ENCODE peak calls at places on chromosomes 1 and 21, in six cellular contexts. One of them, this sample, is unnamed.
A peak's percentile ranks its signal among the peaks of the same experiment; 100 is the strongest.

GRCh38 chr1:179926494-179927205 is 28.0 kb upstream of the CEP350 start:
- DNase-seq in ovary: no peak
- DNase-seq in uterus: no peak
- DNase-seq in right atrium auricular region: no peak
- DNase-seq in heart left ventricle: no peak
- DNase-seq in IMR-90: peak; percentile 81
- DNase-seq in this sample: no peak

GRCh38 chr1:29540801-29541357 is 304.6 kb downstream of the PTPRU start:
- DNase-seq in IMR-90: no peak
- DNase-seq in heart left ventricle: no peak
- DNase-seq in uterus: no peak
- DNase-seq in ovary: no peak
- DNase-seq in right atrium auricular region: no peak
- DNase-seq in this sample: no peak

GRCh38 chr1:92478393-92478792 is 8.3 kb downstream of the GFI1 start:
- DNase-seq in IMR-90: peak; percentile 25
- DNase-seq in right atrium auricular region: no peak
- DNase-seq in heart left ventricle: no peak
- DNase-seq in ovary: no peak
- DNase-seq in uterus: no peak
- DNase-seq in this sample: no peak

GRCh38 chr21:42120056-42120903 is 49.2 kb downstream of the UMODL1 start:
- DNase-seq in ovary: no peak
- DNase-seq in uterus: no peak
- DNase-seq in heart left ventricle: no peak
- DNase-seq in IMR-90: no peak
- DNase-seq in right atrium auricular region: no peak
- DNase-seq in this sample: no peak

GRCh38 chr1:224065455-224065854 is 48.5 kb upstream of the FBXO28 start:
- DNase-seq in ovary: no peak
- DNase-seq in heart left ventricle: no peak
- DNase-seq in uterus: no peak
- DNase-seq in IMR-90: peak; percentile 79
- DNase-seq in right atrium auricular region: no peak
- DNase-seq in this sample: no peak

GRCh38 chr1:91234181-91234580 is 170.5 kb downstream of the HFM1 start:
- DNase-seq in right atrium auricular region: no peak
- DNase-seq in ovary: no peak
- DNase-seq in IMR-90: no peak
- DNase-seq in uterus: no peak
- DNase-seq in heart left ventricle: no peak
- DNase-seq in this sample: no peak

GRCh38 chr1:201275266-201275666 is 8.0 kb upstream of the PKP1 start:
- DNase-seq in right atrium auricular region: peak; percentile 67
- DNase-seq in ovary: no peak
- DNase-seq in uterus: no peak
- DNase-seq in IMR-90: peak; percentile 43
- DNase-seq in heart left ventricle: peak; percentile 89
- DNase-seq in this sample: peak; percentile 76

GRCh38 chr1:935751-936231 is 12.1 kb downstream of the SAMD11 start:
- DNase-seq in uterus: no peak
- DNase-seq in right atrium auricular region: no peak
- DNase-seq in ovary: no peak
- DNase-seq in IMR-90: no peak
- DNase-seq in heart left ventricle: peak; percentile 56
- DNase-seq in this sample: no peak

GRCh38 chr1:225835752-225836151 is 25.8 kb downstream of the EPHX1 start:
- DNase-seq in ovary: peak; percentile 88
- DNase-seq in heart left ventricle: peak; percentile 81
- DNase-seq in right atrium auricular region: peak; percentile 76
- DNase-seq in uterus: peak; percentile 74
- DNase-seq in IMR-90: peak; percentile 17
- DNase-seq in this sample: peak; percentile 64

GRCh38 chr1:87795615-87796337 is 467.1 kb downstream of the LMO4 start:
- DNase-seq in right atrium auricular region: no peak
- DNase-seq in heart left ventricle: no peak
- DNase-seq in IMR-90: peak; percentile 15
- DNase-seq in ovary: no peak
- DNase-seq in uterus: no peak
- DNase-seq in this sample: no peak

GRCh38 chr1:23013657-23014056 is 2.0 kb downstream of the TEX46 start:
- DNase-seq in right atrium auricular region: no peak
- DNase-seq in ovary: no peak
- DNase-seq in uterus: no peak
- DNase-seq in IMR-90: no peak
- DNase-seq in heart left ventricle: no peak
- DNase-seq in this sample: no peak

GRCh38 chr1:228085287-228085926 is 2.9 kb downstream of the ARF1 start:
- DNase-seq in heart left ventricle: peak; percentile 51
- DNase-seq in right atrium auricular region: no peak
- DNase-seq in IMR-90: peak; percentile 84
- DNase-seq in ovary: no peak
- DNase-seq in uterus: no peak
- DNase-seq in this sample: peak; percentile 19

DNA sequence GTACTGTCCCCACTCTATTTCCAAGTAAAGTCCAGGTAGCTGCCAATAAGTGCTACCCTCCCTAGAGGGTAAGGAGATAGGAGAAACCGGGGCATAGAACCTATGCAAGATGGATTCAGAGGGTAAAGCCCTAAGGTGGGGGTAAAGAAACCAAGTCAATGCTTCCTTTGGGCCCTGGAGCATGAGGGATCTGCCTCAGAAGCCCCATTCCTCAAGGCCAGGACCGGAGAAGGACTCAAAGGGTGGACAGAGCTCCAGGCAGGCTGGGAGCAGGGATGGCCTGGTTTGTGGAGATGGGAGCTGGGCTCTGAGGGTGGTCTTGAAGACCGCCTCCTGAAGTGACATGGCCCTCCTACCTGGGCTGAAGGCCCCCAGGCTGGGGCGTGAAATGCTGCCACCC is 3.9 kb downstream of the EPHA2 start:
- DNase-seq in IMR-90: no peak
- DNase-seq in uterus: no peak
- DNase-seq in ovary: no peak
- DNase-seq in right atrium auricular region: no peak
- DNase-seq in heart left ventricle: no peak
- DNase-seq in this sample: no peak
- H3K4me1 ChIP-seq in IMR-90: peaks cover 42% of the 10 kb centered on the region
- H3K4me1 ChIP-seq in uterus: peaks cover 11% of the 10 kb centered on the region
- H3K4me1 ChIP-seq in ovary: peaks cover 11% of the 10 kb centered on the region
- H3K4me1 ChIP-seq in right atrium auricular region: no peaks in the 10 kb centered on the region
- H3K4me1 ChIP-seq in heart left ventricle: peaks cover 56% of the 10 kb centered on the region
- H3K4me1 ChIP-seq in this sample: peaks cover 25% of the 10 kb centered on the region

GRCh38 chr1:43024905-43025304 is 66.2 kb upstream of the SLC2A1 start:
- DNase-seq in right atrium auricular region: no peak
- DNase-seq in uterus: no peak
- DNase-seq in IMR-90: no peak
- DNase-seq in ovary: no peak
- DNase-seq in heart left ventricle: no peak
- DNase-seq in this sample: no peak

GRCh38 chr1:43031316-43032203 is 72.9 kb upstream of the SLC2A1 start:
- DNase-seq in right atrium auricular region: no peak
- DNase-seq in uterus: no peak
- DNase-seq in ovary: no peak
- DNase-seq in IMR-90: no peak
- DNase-seq in heart left ventricle: no peak
- DNase-seq in this sample: no peak

GRCh38 chr1:43027977-43028376 is 69.3 kb upstream of the SLC2A1 start:
- DNase-seq in ovary: no peak
- DNase-seq in uterus: no peak
- DNase-seq in heart left ventricle: no peak
- DNase-seq in right atrium auricular region: no peak
- DNase-seq in IMR-90: no peak
- DNase-seq in this sample: no peak
- H3K27ac ChIP-seq in ovary: no peak overlapping the region
- H3K27ac ChIP-seq in uterus: no peak overlapping the region
- H3K27ac ChIP-seq in heart left ventricle: no peak overlapping the region
- H3K27ac ChIP-seq in right atrium auricular region: no peak overlapping the region
- H3K27ac ChIP-seq in IMR-90: no peak overlapping the region
- H3K27ac ChIP-seq in this sample: no peak overlapping the region

DNA sequence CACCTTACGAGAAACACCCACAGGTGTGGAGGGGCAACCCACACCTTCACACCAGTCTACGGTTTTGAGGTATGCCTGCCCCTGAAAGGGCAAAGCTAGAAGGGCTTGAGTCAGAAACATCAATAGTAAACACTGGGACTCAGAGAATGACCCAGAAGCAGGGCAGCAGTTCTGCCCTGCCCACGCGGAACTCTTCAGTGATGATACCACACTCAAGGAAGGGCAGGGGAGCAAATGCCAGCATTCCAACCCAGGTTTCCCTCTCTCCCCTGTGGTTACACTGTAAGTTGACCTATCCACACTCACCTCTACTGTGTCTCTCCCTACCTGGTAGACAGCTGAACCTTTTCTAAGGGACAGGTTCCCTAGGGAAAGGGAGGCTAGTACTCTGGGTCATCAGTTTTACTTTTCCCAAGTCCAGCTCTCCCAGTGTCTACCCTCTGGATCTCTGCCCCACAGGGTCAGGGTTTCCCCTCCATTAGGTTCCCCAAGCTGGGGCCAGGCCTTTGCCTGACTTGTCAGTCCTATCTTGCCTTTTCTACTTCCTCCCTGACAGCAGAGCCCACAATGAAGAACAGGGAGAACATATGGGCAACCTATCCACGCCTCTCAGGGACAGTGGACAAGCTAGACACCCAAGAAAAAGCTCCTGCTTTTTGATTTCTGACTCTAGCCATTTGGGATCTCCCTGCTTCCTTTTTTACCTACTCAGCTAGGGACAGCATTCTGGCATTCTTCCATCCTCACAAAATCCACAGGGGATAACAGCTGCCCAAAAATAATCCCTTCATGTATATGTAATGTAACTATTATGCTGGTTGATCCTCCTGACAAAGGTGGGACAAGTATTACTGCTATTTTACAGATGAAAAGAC is 3.0 kb downstream of the F11R start:
- DNase-seq in ovary: no peak
- DNase-seq in IMR-90: no peak
- DNase-seq in uterus: no peak
- DNase-seq in right atrium auricular region: no peak
- DNase-seq in heart left ventricle: no peak
- DNase-seq in this sample: no peak
- H3K4me1 ChIP-seq in ovary: peaks cover 7% of the 10 kb centered on the region
- H3K4me1 ChIP-seq in IMR-90: peaks cover 9% of the 10 kb centered on the region
- H3K4me1 ChIP-seq in uterus: peaks cover 4% of the 10 kb centered on the region
- H3K4me1 ChIP-seq in right atrium auricular region: no peaks in the 10 kb centered on the region
- H3K4me1 ChIP-seq in heart left ventricle: peaks cover 13% of the 10 kb centered on the region
- H3K4me1 ChIP-seq in this sample: peaks cover 9% of the 10 kb centered on the region

GRCh38 chr1:39882152-39882551 is 1.2 kb downstream of the TRIT1 start:
- DNase-seq in ovary: no peak
- DNase-seq in uterus: no peak
- DNase-seq in IMR-90: no peak
- DNase-seq in heart left ventricle: no peak
- DNase-seq in right atrium auricular region: no peak
- DNase-seq in this sample: no peak
- H3K27ac ChIP-seq in ovary: no peak overlapping the region
- H3K27ac ChIP-seq in uterus: no peak overlapping the region
- H3K27ac ChIP-seq in IMR-90: no peak overlapping the region
- H3K27ac ChIP-seq in heart left ventricle: no peak overlapping the region
- H3K27ac ChIP-seq in right atrium auricular region: peak overlapping the region; percentile 65
- H3K27ac ChIP-seq in this sample: peak overlapping the region; percentile 24

DNA sequence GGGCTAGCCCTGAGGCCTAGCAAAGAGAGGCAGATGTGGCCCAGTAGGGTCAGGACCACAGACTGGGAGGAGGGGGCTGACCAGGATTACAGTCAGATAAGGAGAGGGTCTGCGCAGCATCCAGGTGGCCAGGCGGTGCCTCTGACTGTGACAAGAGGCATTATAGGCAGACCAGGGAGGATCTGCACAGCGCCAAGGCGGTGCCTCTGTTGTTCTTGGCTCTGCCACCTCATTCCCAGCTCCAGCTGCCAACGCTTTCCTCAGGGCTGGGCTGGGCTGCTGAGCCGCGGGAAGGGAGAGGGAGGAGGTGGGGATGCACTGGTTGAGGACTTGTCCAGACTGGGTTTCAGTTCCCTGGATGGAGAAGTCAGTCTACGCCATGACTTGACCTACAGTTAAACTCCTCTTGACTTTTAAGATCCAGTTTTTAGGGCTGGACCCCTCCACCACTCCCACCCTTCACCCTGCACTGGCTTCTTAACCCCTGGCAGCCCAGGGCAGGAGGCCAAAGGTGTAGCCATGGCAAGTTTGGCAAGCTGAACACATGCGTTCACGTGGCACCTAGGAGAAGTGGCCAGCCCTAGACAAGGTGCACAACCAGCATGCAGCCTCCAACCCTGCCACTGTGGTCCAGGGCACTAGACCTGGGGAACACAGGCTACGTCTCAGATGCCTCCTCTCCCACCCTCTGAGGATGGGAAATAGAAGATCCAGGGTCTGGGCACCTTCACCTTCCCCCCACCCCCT is 4.5 kb upstream of the CRABP2 start:
- DNase-seq in IMR-90: peak; percentile 62
- DNase-seq in heart left ventricle: peak; percentile 81
- DNase-seq in right atrium auricular region: peak; percentile 79
- DNase-seq in uterus: peak; percentile 52
- DNase-seq in ovary: no peak
- DNase-seq in this sample: peak; percentile 69
- H3K4me1 ChIP-seq in IMR-90: peaks cover 45% of the 10 kb centered on the region
- H3K4me1 ChIP-seq in heart left ventricle: peaks cover 26% of the 10 kb centered on the region
- H3K4me1 ChIP-seq in right atrium auricular region: no peaks in the 10 kb centered on the region
- H3K4me1 ChIP-seq in uterus: peaks cover 34% of the 10 kb centered on the region
- H3K4me1 ChIP-seq in ovary: peaks cover 14% of the 10 kb centered on the region
- H3K4me1 ChIP-seq in this sample: peaks cover 14% of the 10 kb centered on the region

GRCh38 chr1:154404511-154404931 is 622 bp upstream of the IL6R start:
- DNase-seq in ovary: no peak
- DNase-seq in heart left ventricle: no peak
- DNase-seq in right atrium auricular region: no peak
- DNase-seq in IMR-90: no peak
- DNase-seq in uterus: no peak
- DNase-seq in this sample: no peak
- H3K27ac ChIP-seq in ovary: peak overlapping the region; percentile 89
- H3K27ac ChIP-seq in heart left ventricle: peak overlapping the region; percentile 94
- H3K27ac ChIP-seq in right atrium auricular region: peak overlapping the region; percentile 96
- H3K27ac ChIP-seq in IMR-90: no peak overlapping the region
- H3K27ac ChIP-seq in uterus: peak overlapping the region; percentile 98
- H3K27ac ChIP-seq in this sample: peak overlapping the region; percentile 100

GRCh38 chr1:147620543-147620942 is 49.8 kb downstream of the ACP6 start:
- DNase-seq in heart left ventricle: no peak
- DNase-seq in ovary: no peak
- DNase-seq in uterus: no peak
- DNase-seq in IMR-90: no peak
- DNase-seq in right atrium auricular region: no peak
- DNase-seq in this sample: no peak

GRCh38 chr1:147624529-147624928 is 45.8 kb downstream of the ACP6 start:
- DNase-seq in IMR-90: no peak
- DNase-seq in ovary: no peak
- DNase-seq in heart left ventricle: no peak
- DNase-seq in right atrium auricular region: no peak
- DNase-seq in uterus: no peak
- DNase-seq in this sample: peak; percentile 50

GRCh38 chr1:147624011-147624410 is 46.3 kb downstream of the ACP6 start:
- DNase-seq in heart left ventricle: no peak
- DNase-seq in right atrium auricular region: no peak
- DNase-seq in ovary: no peak
- DNase-seq in IMR-90: no peak
- DNase-seq in uterus: no peak
- DNase-seq in this sample: no peak

GRCh38 chr1:147625274-147625986 is 44.9 kb downstream of the ACP6 start:
- DNase-seq in IMR-90: no peak
- DNase-seq in heart left ventricle: no peak
- DNase-seq in uterus: no peak
- DNase-seq in right atrium auricular region: no peak
- DNase-seq in ovary: no peak
- DNase-seq in this sample: no peak

GRCh38 chr1:147622731-147623130 is 47.6 kb downstream of the ACP6 start:
- DNase-seq in uterus: no peak
- DNase-seq in ovary: no peak
- DNase-seq in right atrium auricular region: no peak
- DNase-seq in heart left ventricle: no peak
- DNase-seq in IMR-90: peak; percentile 69
- DNase-seq in this sample: no peak
- H3K4me1 ChIP-seq in uterus: no peaks in the 10 kb centered on the region
- H3K4me1 ChIP-seq in ovary: peaks cover 4% of the 10 kb centered on the region
- H3K4me1 ChIP-seq in right atrium auricular region: no peaks in the 10 kb centered on the region
- H3K4me1 ChIP-seq in heart left ventricle: no peaks in the 10 kb centered on the region
- H3K4me1 ChIP-seq in IMR-90: no peaks in the 10 kb centered on the region
- H3K4me1 ChIP-seq in this sample: peaks cover 22% of the 10 kb centered on the region

This sample was measured in psoas muscle.